ENCODE peak calls at places on chromosomes 7 and 10, in seven cellular contexts. One of them, this sample, is unnamed.

GRCh38 chr10:101389986-101390531 is 36.1 kb downstream of the BTRC start:
- DNase-seq in ovary: no peak
- DNase-seq in aorta: no peak
- DNase-seq in fibroblast of the conjunctiva: no peak
- DNase-seq in skeletal muscle cell: no peak
- DNase-seq in HFFc6: no peak
- DNase-seq in HFF-Myc: no peak
- DNase-seq in this sample: no peak

GRCh38 chr10:61992683-61993629 is 91.5 kb downstream of the ARID5B start:
- DNase-seq in ovary: peak
- DNase-seq in aorta: peak
- DNase-seq in fibroblast of the conjunctiva: peak
- DNase-seq in skeletal muscle cell: peak
- DNase-seq in HFFc6: peak
- DNase-seq in HFF-Myc: no peak
- DNase-seq in this sample: peak

GRCh38 chr7:74044366-74045350 is 16.7 kb downstream of the ELN start:
- DNase-seq in ovary: no peak
- DNase-seq in aorta: no peak
- DNase-seq in fibroblast of the conjunctiva: no peak
- DNase-seq in skeletal muscle cell: no peak
- DNase-seq in HFFc6: no peak
- DNase-seq in HFF-Myc: no peak
- DNase-seq in this sample: peak

GRCh38 chr7:83550100-83550499 is 98.8 kb downstream of the SEMA3E start:
- DNase-seq in ovary: no peak
- DNase-seq in aorta: no peak
- DNase-seq in fibroblast of the conjunctiva: no peak
- DNase-seq in skeletal muscle cell: peak
- DNase-seq in HFFc6: peak
- DNase-seq in HFF-Myc: no peak
- DNase-seq in this sample: no peak

GRCh38 chr10:95906675-95907453 is 911 bp upstream of the CC2D2B start:
- DNase-seq in ovary: peak
- DNase-seq in aorta: peak
- DNase-seq in fibroblast of the conjunctiva: peak
- DNase-seq in skeletal muscle cell: peak
- DNase-seq in HFFc6: peak
- DNase-seq in HFF-Myc: peak
- DNase-seq in this sample: peak

GRCh38 chr7:119925890-119926289 is 347.1 kb upstream of the KCND2 start:
- DNase-seq in ovary: no peak
- DNase-seq in aorta: no peak
- DNase-seq in fibroblast of the conjunctiva: no peak
- DNase-seq in skeletal muscle cell: no peak
- DNase-seq in HFFc6: no peak
- DNase-seq in HFF-Myc: no peak
- DNase-seq in this sample: no peak

GRCh38 chr7:128172963-128173362 is 68.1 kb upstream of the LEP start:
- DNase-seq in ovary: no peak
- DNase-seq in aorta: no peak
- DNase-seq in fibroblast of the conjunctiva: no peak
- DNase-seq in skeletal muscle cell: no peak
- DNase-seq in HFFc6: no peak
- DNase-seq in HFF-Myc: no peak
- DNase-seq in this sample: no peak

GRCh38 chr7:101535333-101535732 is 93.8 kb downstream of the MYL10 start:
- DNase-seq in ovary: no peak
- DNase-seq in aorta: no peak
- DNase-seq in fibroblast of the conjunctiva: no peak
- DNase-seq in skeletal muscle cell: no peak
- DNase-seq in HFFc6: no peak
- DNase-seq in HFF-Myc: no peak
- DNase-seq in this sample: no peak

GRCh38 chr7:8379264-8379663 is 54.1 kb upstream of the NXPH1 start:
- DNase-seq in ovary: no peak
- DNase-seq in aorta: no peak
- DNase-seq in fibroblast of the conjunctiva: no peak
- DNase-seq in skeletal muscle cell: no peak
- DNase-seq in HFFc6: no peak
- DNase-seq in HFF-Myc: no peak
- DNase-seq in this sample: no peak

GRCh38 chr7:46385662-46386309 is 464.7 kb upstream of the IGFBP3 start:
- DNase-seq in ovary: no peak
- DNase-seq in aorta: no peak
- DNase-seq in fibroblast of the conjunctiva: peak
- DNase-seq in skeletal muscle cell: peak
- DNase-seq in HFFc6: peak
- DNase-seq in HFF-Myc: no peak
- DNase-seq in this sample: no peak

GRCh38 chr10:73865459-73866442 is 8.6 kb downstream of the CAMK2G start:
- DNase-seq in ovary: no peak
- DNase-seq in aorta: peak
- DNase-seq in fibroblast of the conjunctiva: no peak
- DNase-seq in skeletal muscle cell: no peak
- DNase-seq in HFFc6: no peak
- DNase-seq in HFF-Myc: no peak
- DNase-seq in this sample: peak

GRCh38 chr7:8922726-8923125 is 489.3 kb downstream of the NXPH1 start:
- DNase-seq in ovary: no peak
- DNase-seq in aorta: no peak
- DNase-seq in fibroblast of the conjunctiva: no peak
- DNase-seq in skeletal muscle cell: no peak
- DNase-seq in HFFc6: no peak
- DNase-seq in HFF-Myc: no peak
- DNase-seq in this sample: no peak

GRCh38 chr10:21715531-21716195 is 181.6 kb downstream of the MLLT10 start:
- DNase-seq in ovary: no peak
- DNase-seq in aorta: no peak
- DNase-seq in fibroblast of the conjunctiva: no peak
- DNase-seq in skeletal muscle cell: no peak
- DNase-seq in HFFc6: peak
- DNase-seq in HFF-Myc: no peak
- DNase-seq in this sample: no peak

GRCh38 chr10:79060641-79061255 is 8.0 kb upstream of the ZMIZ1 start:
- DNase-seq in ovary: no peak
- DNase-seq in aorta: peak
- DNase-seq in fibroblast of the conjunctiva: no peak
- DNase-seq in skeletal muscle cell: no peak
- DNase-seq in HFFc6: no peak
- DNase-seq in HFF-Myc: no peak
- DNase-seq in this sample: no peak

GRCh38 chr10:61842755-61843497 is 58.6 kb upstream of the ARID5B start:
- DNase-seq in ovary: no peak
- DNase-seq in aorta: no peak
- DNase-seq in fibroblast of the conjunctiva: no peak
- DNase-seq in skeletal muscle cell: no peak
- DNase-seq in HFFc6: peak
- DNase-seq in HFF-Myc: no peak
- DNase-seq in this sample: no peak

GRCh38 chr10:1952126-1953095 is 215.1 kb upstream of the ADARB2 start:
- DNase-seq in ovary: no peak
- DNase-seq in aorta: no peak
- DNase-seq in fibroblast of the conjunctiva: no peak
- DNase-seq in skeletal muscle cell: no peak
- DNase-seq in HFFc6: no peak
- DNase-seq in HFF-Myc: no peak
- DNase-seq in this sample: no peak

GRCh38 chr10:97913554-97913953 is 63.9 kb downstream of the GOLGA7B start:
- DNase-seq in ovary: no peak
- DNase-seq in aorta: no peak
- DNase-seq in fibroblast of the conjunctiva: no peak
- DNase-seq in skeletal muscle cell: no peak
- DNase-seq in HFFc6: no peak
- DNase-seq in HFF-Myc: no peak
- DNase-seq in this sample: peak

GRCh38 chr7:26083113-26083512 is 68.9 kb upstream of the NFE2L3 start:
- DNase-seq in ovary: no peak
- DNase-seq in aorta: no peak
- DNase-seq in fibroblast of the conjunctiva: no peak
- DNase-seq in skeletal muscle cell: no peak
- DNase-seq in HFFc6: no peak
- DNase-seq in HFF-Myc: no peak
- DNase-seq in this sample: no peak

GRCh38 chr7:1706721-1707613 is 36.9 kb downstream of the ELFN1 start:
- DNase-seq in ovary: no peak
- DNase-seq in aorta: peak
- DNase-seq in fibroblast of the conjunctiva: no peak
- DNase-seq in skeletal muscle cell: no peak
- DNase-seq in HFFc6: no peak
- DNase-seq in HFF-Myc: no peak
- DNase-seq in this sample: no peak

GRCh38 chr10:5297466-5297865 is 67.3 kb upstream of the UCN3 start:
- DNase-seq in ovary: no peak
- DNase-seq in aorta: peak
- DNase-seq in fibroblast of the conjunctiva: peak
- DNase-seq in skeletal muscle cell: peak
- DNase-seq in HFFc6: no peak
- DNase-seq in HFF-Myc: no peak
- DNase-seq in this sample: peak

GRCh38 chr10:95516774-95517373 is 44.3 kb downstream of the SORBS1 start:
- DNase-seq in ovary: no peak
- DNase-seq in aorta: no peak
- DNase-seq in fibroblast of the conjunctiva: no peak
- DNase-seq in skeletal muscle cell: no peak
- DNase-seq in HFFc6: no peak
- DNase-seq in HFF-Myc: no peak
- DNase-seq in this sample: no peak

GRCh38 chr10:69086131-69086530 is 1.8 kb upstream of the SRGN start:
- DNase-seq in ovary: no peak
- DNase-seq in aorta: peak
- DNase-seq in fibroblast of the conjunctiva: no peak
- DNase-seq in skeletal muscle cell: no peak
- DNase-seq in HFFc6: no peak
- DNase-seq in HFF-Myc: no peak
- DNase-seq in this sample: peak

GRCh38 chr10:131109291-131109690 is 202.2 kb downstream of the TCERG1L start:
- DNase-seq in ovary: no peak
- DNase-seq in aorta: no peak
- DNase-seq in fibroblast of the conjunctiva: no peak
- DNase-seq in skeletal muscle cell: no peak
- DNase-seq in HFFc6: no peak
- DNase-seq in HFF-Myc: no peak
- DNase-seq in this sample: no peak

GRCh38 chr10:34150103-34150502 is 665.0 kb downstream of the PARD3 start:
- DNase-seq in ovary: no peak
- DNase-seq in aorta: no peak
- DNase-seq in fibroblast of the conjunctiva: no peak
- DNase-seq in skeletal muscle cell: no peak
- DNase-seq in HFFc6: no peak
- DNase-seq in HFF-Myc: no peak
- DNase-seq in this sample: no peak

GRCh38 chr10:71589617-71590551 is 129.7 kb downstream of the C10orf105 start:
- DNase-seq in ovary: no peak
- DNase-seq in aorta: no peak
- DNase-seq in fibroblast of the conjunctiva: no peak
- DNase-seq in skeletal muscle cell: no peak
- DNase-seq in HFFc6: no peak
- DNase-seq in HFF-Myc: no peak
- DNase-seq in this sample: no peak

GRCh38 chr10:50567384-50567783 is 56.4 kb downstream of the SGMS1 start:
- DNase-seq in ovary: no peak
- DNase-seq in aorta: no peak
- DNase-seq in fibroblast of the conjunctiva: no peak
- DNase-seq in skeletal muscle cell: no peak
- DNase-seq in HFFc6: no peak
- DNase-seq in HFF-Myc: no peak
- DNase-seq in this sample: no peak

GRCh38 chr10:59688921-59689351 is 20.7 kb downstream of the SLC16A9 start:
- DNase-seq in ovary: no peak
- DNase-seq in aorta: no peak
- DNase-seq in fibroblast of the conjunctiva: no peak
- DNase-seq in skeletal muscle cell: no peak
- DNase-seq in HFFc6: no peak
- DNase-seq in HFF-Myc: no peak
- DNase-seq in this sample: no peak

GRCh38 chr10:95697429-95697828 is 3.7 kb upstream of the TCTN3 start:
- DNase-seq in ovary: no peak
- DNase-seq in aorta: peak
- DNase-seq in fibroblast of the conjunctiva: no peak
- DNase-seq in skeletal muscle cell: no peak
- DNase-seq in HFFc6: no peak
- DNase-seq in HFF-Myc: no peak
- DNase-seq in this sample: no peak

GRCh38 chr7:156969972-156970420 is 20.5 kb downstream of the NOM1 start:
- DNase-seq in ovary: no peak
- DNase-seq in aorta: no peak
- DNase-seq in fibroblast of the conjunctiva: no peak
- DNase-seq in skeletal muscle cell: no peak
- DNase-seq in HFFc6: no peak
- DNase-seq in HFF-Myc: no peak
- DNase-seq in this sample: no peak

GRCh38 chr7:78835896-78836295 is 617.6 kb downstream of the MAGI2 start:
- DNase-seq in ovary: no peak
- DNase-seq in aorta: no peak
- DNase-seq in fibroblast of the conjunctiva: no peak
- DNase-seq in skeletal muscle cell: no peak
- DNase-seq in HFFc6: no peak
- DNase-seq in HFF-Myc: no peak
- DNase-seq in this sample: no peak

GRCh38 chr7:14960686-14961085 is 58.1 kb upstream of the DGKB start:
- DNase-seq in ovary: no peak
- DNase-seq in aorta: no peak
- DNase-seq in fibroblast of the conjunctiva: no peak
- DNase-seq in skeletal muscle cell: no peak
- DNase-seq in HFFc6: no peak
- DNase-seq in HFF-Myc: no peak
- DNase-seq in this sample: no peak

GRCh38 chr7:51053194-51053925 is 263.2 kb downstream of the COBL start:
- DNase-seq in ovary: no peak
- DNase-seq in aorta: no peak
- DNase-seq in fibroblast of the conjunctiva: no peak
- DNase-seq in skeletal muscle cell: no peak
- DNase-seq in HFFc6: no peak
- DNase-seq in HFF-Myc: no peak
- DNase-seq in this sample: no peak

GRCh38 chr7:116769541-116769940 is 92.8 kb upstream of the CAPZA2 start:
- DNase-seq in ovary: no peak
- DNase-seq in aorta: no peak
- DNase-seq in fibroblast of the conjunctiva: no peak
- DNase-seq in skeletal muscle cell: no peak
- DNase-seq in HFFc6: no peak
- DNase-seq in HFF-Myc: no peak
- DNase-seq in this sample: no peak